ENCODE peak calls at places on chromosomes 12 and 14, in seven cellular contexts. B is IMR-90, P is H9, I is H1, K is mesenchymal stem cell, C is mesendoderm, W is trophoblast cell. E is an unnamed sample.

GRCh38 chr14:34219661-34220060 is 242.4 kb downstream of the SPTSSA start:
- DNase-seq in K (no peak), W (peak), P (no peak), B (no peak), I (no peak), C (peak), E (no peak)

GRCh38 chr14:55303646-55304277 is 32.5 kb downstream of the FBXO34 start:
- DNase-seq in P (no peak), W (no peak), K (peak), B (peak), I (no peak), C (no peak), E (no peak)

GRCh38 chr12:2291182-2291832 is 238.5 kb downstream of the CACNA1C start:
- DNase-seq in C (peak), W (peak), K (peak), B (no peak), P (peak), I (peak), E (peak)

GRCh38 chr12:47901285-47902093 is 3.3 kb downstream of the VDR start:
- DNase-seq in K (no peak), I (no peak), B (no peak), P (no peak), C (no peak), W (no peak), E (no peak)

GRCh38 chr14:92294506-92294905 is 28.5 kb upstream of the SLC24A4 start:
- DNase-seq in P (no peak), I (no peak), C (no peak), K (no peak), W (no peak), B (no peak), E (no peak)

GRCh38 chr12:119870462-119870861 is 6.7 kb downstream of the CIT start:
- DNase-seq in W (no peak), B (no peak), I (no peak), K (no peak), C (no peak), P (no peak), E (no peak)

GRCh38 chr12:123058471-123058870 is 78.0 kb downstream of the ARL6IP4 start:
- DNase-seq in C (no peak), I (no peak), P (no peak), B (no peak), K (no peak), W (peak), E (no peak)

GRCh38 chr12:52873832-52874572 is 25.2 kb upstream of the KRT78 start:
- DNase-seq in I (peak), P (peak), C (no peak), B (peak), K (peak), W (no peak), E (no peak)

GRCh38 chr12:26125451-26126339 is 858 bp upstream of the BHLHE41 start:
- DNase-seq in B (peak), C (peak), W (peak), P (peak), K (peak), I (peak), E (peak)

GRCh38 chr12:42385341-42385841 is 59.4 kb downstream of the PPHLN1 start:
- DNase-seq in P (no peak), K (no peak), C (no peak), I (no peak), W (no peak), B (no peak), E (no peak)

GRCh38 chr12:121595520-121595919 is 14.7 kb upstream of the KDM2B start:
- DNase-seq in P (no peak), C (no peak), I (no peak), K (no peak), B (no peak), W (peak), E (no peak)

GRCh38 chr12:120356567-120357030 is 12.4 kb downstream of the MSI1 start:
- DNase-seq in B (peak), I (peak), P (peak), K (peak), C (peak), W (peak), E (peak)

GRCh38 chr12:51417826-51418225 is 6.8 kb upstream of the SLC4A8 start:
- DNase-seq in C (no peak), W (peak), I (no peak), P (no peak), K (no peak), B (no peak), E (no peak)

GRCh38 chr12:45010051-45010450 is 40.8 kb downstream of the DBX2 start:
- DNase-seq in C (no peak), I (no peak), K (no peak), W (no peak), B (no peak), P (no peak), E (no peak)

GRCh38 chr14:31893156-31893813 is 183.8 kb upstream of the ARHGAP5 start:
- DNase-seq in I (no peak), C (no peak), W (no peak), K (no peak), P (no peak), B (peak), E (peak)

GRCh38 chr14:52553671-52554575 is 1.3 kb downstream of the GPR137C start:
- DNase-seq in C (peak), B (peak), P (peak), W (peak), I (peak), K (peak), E (peak)

GRCh38 chr12:115249878-115250277 is 565.9 kb upstream of the TBX3 start:
- DNase-seq in P (no peak), K (no peak), W (no peak), C (no peak), B (no peak), I (no peak), E (no peak)

DNA sequence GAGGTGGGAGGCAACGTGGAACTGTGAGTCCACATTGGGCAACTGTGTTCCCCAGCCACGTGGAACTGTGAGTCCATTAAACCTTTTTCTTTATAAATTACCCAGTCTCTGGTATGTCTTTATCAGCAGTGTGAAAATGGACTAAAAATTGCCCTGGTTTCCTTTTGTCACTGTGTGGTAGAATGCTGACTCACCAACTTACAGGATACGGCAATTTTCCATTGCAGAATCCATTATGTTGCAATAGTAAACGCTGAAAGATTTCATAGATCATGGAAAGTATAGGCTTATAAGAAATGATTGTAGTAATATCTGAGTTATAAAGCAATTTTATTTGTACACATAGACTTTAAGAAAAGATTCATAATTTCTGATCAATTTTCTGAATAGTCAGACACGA is 93.0 kb downstream of the GTF2A1 start:
- DNase-seq in C (no peak), K (peak), P (no peak), B (peak), I (no peak), W (no peak), E (no peak)
- H2BK5ac ChIP-seq in C (no peak), K (no peak), P (no peak), B (no peak), I (no peak), W (no peak), E (no peak)

DNA sequence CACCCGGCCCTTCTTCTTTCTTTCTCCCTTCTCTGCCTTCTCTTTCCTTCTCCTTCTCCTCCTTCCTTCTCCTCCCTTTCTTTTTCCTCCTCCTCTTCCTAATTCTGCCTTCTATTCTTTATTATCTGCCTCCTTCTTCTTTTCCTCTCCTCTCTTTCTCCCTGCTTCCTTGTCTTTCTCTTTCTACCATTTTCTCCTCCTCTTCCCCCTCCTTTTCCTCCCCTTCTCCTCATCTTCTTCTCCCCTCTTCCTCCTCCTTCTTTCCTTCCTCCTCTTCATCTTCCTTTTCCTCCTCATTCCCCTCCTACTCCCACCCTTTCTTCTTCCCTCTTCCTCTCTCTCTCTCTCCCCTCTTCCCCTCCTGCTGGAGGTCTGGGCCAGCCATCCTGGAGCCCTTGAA is 294.9 kb upstream of the CRY1 start:
- DNase-seq in I (no peak), K (no peak), B (no peak), W (no peak), P (no peak), C (no peak), E (no peak)
- H4K8ac ChIP-seq in I (no peak), K (no peak), B (no peak), W (no peak), P (no peak), C (no peak), E (no peak)

DNA sequence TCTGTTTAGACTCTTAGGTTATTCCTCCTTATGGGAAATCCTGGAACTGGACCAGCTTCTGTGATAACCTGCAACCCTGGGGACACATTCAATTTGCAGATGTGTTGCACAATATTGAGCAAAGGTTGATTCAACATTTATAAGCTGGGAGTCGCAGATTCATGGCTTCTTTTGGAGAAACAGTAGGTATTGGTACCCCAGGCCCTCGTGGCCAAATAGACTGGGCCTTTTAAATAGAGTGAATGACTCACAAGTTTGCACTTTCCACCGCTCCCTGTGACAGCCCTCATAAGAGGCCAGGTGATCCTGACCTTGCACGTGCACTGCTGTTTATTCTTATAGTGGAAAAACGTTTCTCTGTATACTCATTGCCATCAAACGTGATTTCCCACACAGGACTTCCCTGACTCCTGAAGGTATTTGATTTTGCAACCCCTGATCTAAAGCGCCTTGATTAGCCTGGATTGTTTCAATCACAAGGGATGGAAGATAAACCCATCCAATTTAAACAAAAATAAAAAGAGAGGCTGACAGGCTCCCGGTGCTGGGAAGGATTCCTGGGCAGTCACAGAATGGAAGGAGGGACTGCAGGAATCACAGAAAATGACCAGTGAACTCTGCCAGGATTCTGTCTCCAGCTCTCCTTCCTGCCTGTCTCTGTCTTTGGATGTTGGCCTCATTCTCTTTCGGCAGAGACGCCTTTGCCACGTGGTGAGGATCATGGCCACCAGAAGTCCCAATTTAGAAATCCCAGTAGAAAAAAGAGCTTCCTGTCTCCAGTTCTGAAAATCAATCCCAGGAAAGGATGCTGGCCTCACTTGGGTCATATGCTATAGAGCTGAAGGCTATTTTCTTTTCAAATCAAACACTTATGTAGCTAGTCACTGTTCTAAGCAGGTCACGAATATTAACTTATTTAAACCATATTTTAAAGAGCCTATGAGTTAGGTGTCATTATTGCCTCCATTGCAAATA is 97.8 kb downstream of the VCPKMT start:
- DNase-seq in W (peak), P (no peak), C (no peak), K (peak), B (peak), I (no peak), E (no peak)
- H2BK5ac ChIP-seq in W (peak), P (no peak), C (no peak), K (no peak), B (peak), I (no peak), E (no peak)

GRCh38 chr14:21184252-21184651 is 28.4 kb upstream of the OR5AU1 start:
- DNase-seq in I (no peak), B (no peak), P (no peak), K (no peak), C (no peak), W (no peak), E (no peak)
- H4K8ac ChIP-seq in I (no peak), B (no peak), P (no peak), K (no peak), C (no peak), W (no peak), E (no peak)